ENCODE peak calls at places on chromosome 13, in eight cellular contexts. S is AG09319, C is endothelial cell, G is cardiac muscle cell, J is tibial nerve, L is fibroblast of mammary gland, O is breast epithelium, T is GM23338. D is an unnamed sample.

GRCh38 chr13:21625366-21625765 is 21.4 kb upstream of the MICU2 start:
- DNase-seq in S (no peak), C (no peak), G (no peak), J (no peak), L (peak), O (no peak), T (peak), D (no peak)

GRCh38 chr13:77500094-77500493 is 35.4 kb upstream of the SCEL start:
- DNase-seq in S (no peak), C (no peak), G (no peak), J (no peak), L (no peak), O (no peak), T (no peak), D (no peak)

GRCh38 chr13:22427041-22427440 is 753.7 kb upstream of the SGCG start:
- DNase-seq in S (no peak), C (no peak), G (no peak), J (no peak), L (no peak), O (no peak), T (no peak), D (no peak)

GRCh38 chr13:48493076-48493765 is 39.7 kb downstream of the RCBTB2 start:
- DNase-seq in S (no peak), C (no peak), G (no peak), J (no peak), L (no peak), O (no peak), T (no peak), D (no peak)

GRCh38 chr13:50448535-50448981 is 394.9 kb downstream of the DLEU7 start:
- DNase-seq in S (no peak), C (no peak), G (no peak), J (no peak), L (no peak), O (no peak), T (no peak), D (no peak)

GRCh38 chr13:100240109-100240779 is 151.4 kb downstream of the PCCA start:
- DNase-seq in S (no peak), C (no peak), G (no peak), J (no peak), L (no peak), O (no peak), T (no peak), D (no peak)

GRCh38 chr13:64538711-64539110 is 2691.4 kb downstream of the PCDH9 start:
- DNase-seq in S (no peak), C (no peak), G (no peak), J (no peak), L (no peak), O (no peak), T (no peak), D (no peak)

GRCh38 chr13:48749699-48750473 is 96.2 kb downstream of the CYSLTR2 start:
- DNase-seq in S (peak), C (peak), G (peak), J (peak), L (peak), O (no peak), T (peak), D (no peak)

GRCh38 chr13:42329239-42329638 is 57.3 kb downstream of the AKAP11 start:
- DNase-seq in S (no peak), C (no peak), G (no peak), J (no peak), L (no peak), O (no peak), T (no peak), D (no peak)

GRCh38 chr13:42337808-42338600 is 66.1 kb downstream of the AKAP11 start:
- DNase-seq in S (no peak), C (no peak), G (no peak), J (no peak), L (no peak), O (no peak), T (no peak), D (no peak)

GRCh38 chr13:42334329-42334706 is 62.4 kb downstream of the AKAP11 start:
- DNase-seq in S (no peak), C (no peak), G (no peak), J (no peak), L (no peak), O (no peak), T (no peak), D (no peak)

GRCh38 chr13:42330991-42331390 is 59.0 kb downstream of the AKAP11 start:
- DNase-seq in S (no peak), C (no peak), G (no peak), J (no peak), L (peak), O (no peak), T (no peak), D (no peak)

GRCh38 chr13:42333613-42334328 is 61.8 kb downstream of the AKAP11 start:
- DNase-seq in S (no peak), C (peak), G (peak), J (no peak), L (peak), O (no peak), T (peak), D (no peak)
- TF ChIP-seq CTCF in S (peak), C (peak), G (peak), J (no peak), L (peak), O (no peak), T (peak), D (peak)

GRCh38 chr13:46339035-46339666 is 47.9 kb downstream of the RUBCNL start:
- DNase-seq in S (no peak), C (no peak), G (no peak), J (no peak), L (peak), O (no peak), T (no peak), D (no peak)
- TF ChIP-seq CTCF in S (no peak), C (no peak), G (no peak), J (no peak), L (no peak), O (no peak), T (no peak), D (peak)

GRCh38 chr13:51959773-51960172 is 51.5 kb downstream of the ATP7B start:
- DNase-seq in S (no peak), C (no peak), G (no peak), J (no peak), L (no peak), O (no peak), T (peak), D (no peak)
- TF ChIP-seq CTCF in S (no peak), C (no peak), G (no peak), J (no peak), L (no peak), O (no peak), T (no peak), D (peak)

GRCh38 chr13:20035130-20035529 is 76.6 kb downstream of the ZMYM2 start:
- DNase-seq in S (no peak), C (no peak), G (no peak), J (no peak), L (peak), O (no peak), T (peak), D (no peak)
- TF ChIP-seq CTCF in S (no peak), C (no peak), G (peak), J (no peak), L (no peak), O (no peak), T (peak), D (peak)

GRCh38 chr13:98739023-98739422 is 13.4 kb downstream of the SLC15A1 start:
- DNase-seq in S (no peak), C (no peak), G (no peak), J (no peak), L (no peak), O (no peak), T (no peak), D (no peak)
- TF ChIP-seq CTCF in S (no peak), C (no peak), G (no peak), J (no peak), L (no peak), O (no peak), T (no peak), D (no peak)

GRCh38 chr13:108924154-108924940 is 294.9 kb downstream of the MYO16 start:
- DNase-seq in S (no peak), C (no peak), G (no peak), J (no peak), L (peak), O (no peak), T (no peak), D (no peak)
- TF ChIP-seq CTCF in S (no peak), C (no peak), G (no peak), J (no peak), L (no peak), O (no peak), T (no peak), D (no peak)

DNA sequence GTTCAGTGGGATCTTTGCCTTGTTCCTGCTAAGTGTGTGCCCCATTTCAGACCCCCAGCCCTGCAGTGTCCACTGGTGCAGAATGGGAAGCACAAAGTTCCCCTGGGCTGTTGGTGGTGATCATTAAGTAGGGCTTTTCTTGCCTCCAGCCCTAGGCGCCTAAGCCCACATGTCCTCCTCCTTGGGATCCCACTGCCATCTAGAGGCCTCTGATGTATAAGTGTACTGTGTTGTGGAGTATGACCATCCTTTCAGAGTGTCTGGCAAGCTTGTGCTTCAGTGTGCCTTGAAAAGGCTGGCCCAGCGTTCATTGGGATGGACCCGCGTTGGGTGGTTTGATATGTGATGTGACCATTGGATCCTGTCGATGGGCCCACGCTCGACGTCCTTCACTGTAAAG is 71.2 kb downstream of the WASF3 start:
- DNase-seq in S (no peak), C (no peak), G (peak), J (no peak), L (peak), O (no peak), T (peak), D (no peak)
- TF ChIP-seq CTCF in S (peak), C (no peak), G (peak), J (no peak), L (peak), O (no peak), T (peak), D (peak)

D was measured in chondrocyte.